ENCODE peak calls at places on chromosomes 16 and 17, in eight cellular contexts. One of them, this sample, is unnamed.

GRCh38 chr16:89691231-89691985 is 4.9 kb downstream of the CDK10 start:
- DNase-seq in stimulated activated CD8-positive, alpha-beta memory T cell treated with anti-CD3 and anti-CD28 coated beads, Interleukin-2, amount 100 ng/mL, for 48 hours: no peak
- DNase-seq in D721Med: no peak
- DNase-seq in midbrain: no peak
- DNase-seq in activated CD4-positive, alpha-beta memory T cell treated with anti-CD3 and anti-CD28 coated beads, Interleukin-2, amount 10 ng/mL, durations not matched to agents 7 days and 5 days: no peak
- DNase-seq in left colon: no peak
- DNase-seq in posterior cingulate gyrus: no peak
- DNase-seq in CD4-positive, alpha-beta T cell: no peak
- DNase-seq in this sample: no peak

GRCh38 chr16:16032271-16032979 is 83.0 kb downstream of the ABCC1 start:
- DNase-seq in stimulated activated CD8-positive, alpha-beta memory T cell treated with anti-CD3 and anti-CD28 coated beads, Interleukin-2, amount 100 ng/mL, for 48 hours: no peak
- DNase-seq in D721Med: no peak
- DNase-seq in midbrain: no peak
- DNase-seq in activated CD4-positive, alpha-beta memory T cell treated with anti-CD3 and anti-CD28 coated beads, Interleukin-2, amount 10 ng/mL, durations not matched to agents 7 days and 5 days: no peak
- DNase-seq in left colon: no peak
- DNase-seq in posterior cingulate gyrus: no peak
- DNase-seq in CD4-positive, alpha-beta T cell: no peak
- DNase-seq in this sample: no peak

GRCh38 chr16:81823111-81823510 is 44.0 kb downstream of the PLCG2 start:
- DNase-seq in stimulated activated CD8-positive, alpha-beta memory T cell treated with anti-CD3 and anti-CD28 coated beads, Interleukin-2, amount 100 ng/mL, for 48 hours: no peak
- DNase-seq in D721Med: no peak
- DNase-seq in midbrain: no peak
- DNase-seq in activated CD4-positive, alpha-beta memory T cell treated with anti-CD3 and anti-CD28 coated beads, Interleukin-2, amount 10 ng/mL, durations not matched to agents 7 days and 5 days: no peak
- DNase-seq in left colon: peak; percentile 51
- DNase-seq in posterior cingulate gyrus: no peak
- DNase-seq in CD4-positive, alpha-beta T cell: no peak
- DNase-seq in this sample: no peak

GRCh38 chr16:29237971-29238370 is 168.5 kb downstream of the NPIPB11 start:
- DNase-seq in stimulated activated CD8-positive, alpha-beta memory T cell treated with anti-CD3 and anti-CD28 coated beads, Interleukin-2, amount 100 ng/mL, for 48 hours: no peak
- DNase-seq in D721Med: no peak
- DNase-seq in midbrain: no peak
- DNase-seq in activated CD4-positive, alpha-beta memory T cell treated with anti-CD3 and anti-CD28 coated beads, Interleukin-2, amount 10 ng/mL, durations not matched to agents 7 days and 5 days: no peak
- DNase-seq in left colon: no peak
- DNase-seq in posterior cingulate gyrus: no peak
- DNase-seq in CD4-positive, alpha-beta T cell: no peak
- DNase-seq in this sample: no peak

GRCh38 chr17:37567137-37567927 is 41.9 kb downstream of the SYNRG start:
- DNase-seq in stimulated activated CD8-positive, alpha-beta memory T cell treated with anti-CD3 and anti-CD28 coated beads, Interleukin-2, amount 100 ng/mL, for 48 hours: no peak
- DNase-seq in D721Med: no peak
- DNase-seq in midbrain: no peak
- DNase-seq in activated CD4-positive, alpha-beta memory T cell treated with anti-CD3 and anti-CD28 coated beads, Interleukin-2, amount 10 ng/mL, durations not matched to agents 7 days and 5 days: no peak
- DNase-seq in left colon: no peak
- DNase-seq in posterior cingulate gyrus: no peak
- DNase-seq in CD4-positive, alpha-beta T cell: no peak
- DNase-seq in this sample: no peak

GRCh38 chr17:60372790-60373483 is 19.0 kb downstream of the USP32 start:
- DNase-seq in stimulated activated CD8-positive, alpha-beta memory T cell treated with anti-CD3 and anti-CD28 coated beads, Interleukin-2, amount 100 ng/mL, for 48 hours: no peak
- DNase-seq in D721Med: no peak
- DNase-seq in midbrain: no peak
- DNase-seq in activated CD4-positive, alpha-beta memory T cell treated with anti-CD3 and anti-CD28 coated beads, Interleukin-2, amount 10 ng/mL, durations not matched to agents 7 days and 5 days: no peak
- DNase-seq in left colon: no peak
- DNase-seq in posterior cingulate gyrus: no peak
- DNase-seq in CD4-positive, alpha-beta T cell: no peak
- DNase-seq in this sample: no peak

GRCh38 chr17:63967953-63968352 is 4.8 kb downstream of the SCN4A start:
- DNase-seq in stimulated activated CD8-positive, alpha-beta memory T cell treated with anti-CD3 and anti-CD28 coated beads, Interleukin-2, amount 100 ng/mL, for 48 hours: no peak
- DNase-seq in D721Med: no peak
- DNase-seq in midbrain: no peak
- DNase-seq in activated CD4-positive, alpha-beta memory T cell treated with anti-CD3 and anti-CD28 coated beads, Interleukin-2, amount 10 ng/mL, durations not matched to agents 7 days and 5 days: no peak
- DNase-seq in left colon: no peak
- DNase-seq in posterior cingulate gyrus: no peak
- DNase-seq in CD4-positive, alpha-beta T cell: no peak
- DNase-seq in this sample: no peak

GRCh38 chr16:24852281-24852721 is 6.5 kb downstream of the SLC5A11 start:
- DNase-seq in stimulated activated CD8-positive, alpha-beta memory T cell treated with anti-CD3 and anti-CD28 coated beads, Interleukin-2, amount 100 ng/mL, for 48 hours: no peak
- DNase-seq in D721Med: no peak
- DNase-seq in midbrain: peak; percentile 15
- DNase-seq in activated CD4-positive, alpha-beta memory T cell treated with anti-CD3 and anti-CD28 coated beads, Interleukin-2, amount 10 ng/mL, durations not matched to agents 7 days and 5 days: no peak
- DNase-seq in left colon: no peak
- DNase-seq in posterior cingulate gyrus: peak; percentile 33
- DNase-seq in CD4-positive, alpha-beta T cell: no peak
- DNase-seq in this sample: peak; percentile 17

GRCh38 chr17:1239210-1239609 is 31.0 kb upstream of the BHLHA9 start:
- DNase-seq in stimulated activated CD8-positive, alpha-beta memory T cell treated with anti-CD3 and anti-CD28 coated beads, Interleukin-2, amount 100 ng/mL, for 48 hours: no peak
- DNase-seq in D721Med: no peak
- DNase-seq in midbrain: no peak
- DNase-seq in activated CD4-positive, alpha-beta memory T cell treated with anti-CD3 and anti-CD28 coated beads, Interleukin-2, amount 10 ng/mL, durations not matched to agents 7 days and 5 days: no peak
- DNase-seq in left colon: no peak
- DNase-seq in posterior cingulate gyrus: no peak
- DNase-seq in CD4-positive, alpha-beta T cell: no peak
- DNase-seq in this sample: no peak

GRCh38 chr16:87178977-87179376 is 138.2 kb downstream of the C16orf95 start:
- DNase-seq in stimulated activated CD8-positive, alpha-beta memory T cell treated with anti-CD3 and anti-CD28 coated beads, Interleukin-2, amount 100 ng/mL, for 48 hours: no peak
- DNase-seq in D721Med: no peak
- DNase-seq in midbrain: no peak
- DNase-seq in activated CD4-positive, alpha-beta memory T cell treated with anti-CD3 and anti-CD28 coated beads, Interleukin-2, amount 10 ng/mL, durations not matched to agents 7 days and 5 days: no peak
- DNase-seq in left colon: no peak
- DNase-seq in posterior cingulate gyrus: no peak
- DNase-seq in CD4-positive, alpha-beta T cell: no peak
- DNase-seq in this sample: no peak

GRCh38 chr16:66728804-66729203 is 22.6 kb downstream of the DYNC1LI2 start:
- DNase-seq in stimulated activated CD8-positive, alpha-beta memory T cell treated with anti-CD3 and anti-CD28 coated beads, Interleukin-2, amount 100 ng/mL, for 48 hours: no peak
- DNase-seq in D721Med: no peak
- DNase-seq in midbrain: no peak
- DNase-seq in activated CD4-positive, alpha-beta memory T cell treated with anti-CD3 and anti-CD28 coated beads, Interleukin-2, amount 10 ng/mL, durations not matched to agents 7 days and 5 days: no peak
- DNase-seq in left colon: no peak
- DNase-seq in posterior cingulate gyrus: no peak
- DNase-seq in CD4-positive, alpha-beta T cell: no peak
- DNase-seq in this sample: no peak

GRCh38 chr17:36849871-36850348 is 87.4 kb upstream of the LHX1 start:
- DNase-seq in stimulated activated CD8-positive, alpha-beta memory T cell treated with anti-CD3 and anti-CD28 coated beads, Interleukin-2, amount 100 ng/mL, for 48 hours: peak; percentile 45
- DNase-seq in D721Med: no peak
- DNase-seq in midbrain: no peak
- DNase-seq in activated CD4-positive, alpha-beta memory T cell treated with anti-CD3 and anti-CD28 coated beads, Interleukin-2, amount 10 ng/mL, durations not matched to agents 7 days and 5 days: peak; percentile 71
- DNase-seq in left colon: no peak
- DNase-seq in posterior cingulate gyrus: no peak
- DNase-seq in CD4-positive, alpha-beta T cell: no peak
- DNase-seq in this sample: no peak